ENCODE peak calls at places on chromosomes 1 and 21, in four cellular contexts. A, S, B and N are unnamed samples.

GRCh38 chr1:7535016-7535415 is 236.1 kb upstream of the VAMP3 start:
- DNase-seq in A (no peak), S (no peak), B (no peak), N (no peak)

GRCh38 chr1:15424981-15425380 is 13.3 kb upstream of the CTRC start:
- DNase-seq in A (no peak), S (no peak), B (no peak), N (no peak)

GRCh38 chr1:22529901-22530621 is 33.2 kb upstream of the EPHA8 start:
- DNase-seq in A (no peak), S (no peak), B (no peak), N (no peak)

GRCh38 chr1:226489718-226490440 is 58.7 kb upstream of the STUM start:
- DNase-seq in A (no peak), S (no peak), B (no peak), N (no peak)

GRCh38 chr21:38645282-38645681 is 147.0 kb upstream of the ERG start:
- DNase-seq in A (no peak), S (no peak), B (no peak), N (no peak)

GRCh38 chr1:32201011-32201855 is 838 bp downstream of the CCDC28B start:
- DNase-seq in A (no peak), S (no peak), B (peak; percentile 50), N (no peak)

GRCh38 chr1:18962121-18962721 is 5.7 kb upstream of the IFFO2 start:
- DNase-seq in A (no peak), S (no peak), B (no peak), N (no peak)

GRCh38 chr1:156241926-156242325 is at the start of gene BGLAP:
- DNase-seq in A (no peak), S (no peak), B (no peak), N (no peak)

GRCh38 chr1:13828454-13829151 is 128.6 kb downstream of the PRDM2 start:
- DNase-seq in A (peak; percentile 43), S (peak; percentile 23), B (no peak), N (peak; percentile 61)

GRCh38 chr1:30378991-30379581 is 344.3 kb downstream of the MATN1 start:
- DNase-seq in A (no peak), S (peak; percentile 18), B (no peak), N (no peak)

GRCh38 chr1:19208710-19209438 is 1.2 kb downstream of the UBR4 start:
- DNase-seq in A (no peak), S (no peak), B (no peak), N (no peak)

GRCh38 chr1:36966242-36966641 is 68.1 kb downstream of the GRIK3 start:
- DNase-seq in A (no peak), S (peak; percentile 5), B (no peak), N (peak; percentile 57)

GRCh38 chr1:229155472-229155871 is 115.4 kb upstream of the RAB4A start:
- DNase-seq in A (no peak), S (no peak), B (no peak), N (no peak)

GRCh38 chr1:86778510-86779218 is 74.3 kb downstream of the SH3GLB1 start:
- DNase-seq in A (no peak), S (no peak), B (no peak), N (no peak)

GRCh38 chr1:82143108-82143833 is 342.5 kb downstream of the ADGRL2 start:
- DNase-seq in A (no peak), S (no peak), B (no peak), N (no peak)

GRCh38 chr1:19209439-19209989 is 552 bp downstream of the UBR4 start:
- DNase-seq in A (no peak), S (peak; percentile 58), B (no peak), N (no peak)

DNA sequence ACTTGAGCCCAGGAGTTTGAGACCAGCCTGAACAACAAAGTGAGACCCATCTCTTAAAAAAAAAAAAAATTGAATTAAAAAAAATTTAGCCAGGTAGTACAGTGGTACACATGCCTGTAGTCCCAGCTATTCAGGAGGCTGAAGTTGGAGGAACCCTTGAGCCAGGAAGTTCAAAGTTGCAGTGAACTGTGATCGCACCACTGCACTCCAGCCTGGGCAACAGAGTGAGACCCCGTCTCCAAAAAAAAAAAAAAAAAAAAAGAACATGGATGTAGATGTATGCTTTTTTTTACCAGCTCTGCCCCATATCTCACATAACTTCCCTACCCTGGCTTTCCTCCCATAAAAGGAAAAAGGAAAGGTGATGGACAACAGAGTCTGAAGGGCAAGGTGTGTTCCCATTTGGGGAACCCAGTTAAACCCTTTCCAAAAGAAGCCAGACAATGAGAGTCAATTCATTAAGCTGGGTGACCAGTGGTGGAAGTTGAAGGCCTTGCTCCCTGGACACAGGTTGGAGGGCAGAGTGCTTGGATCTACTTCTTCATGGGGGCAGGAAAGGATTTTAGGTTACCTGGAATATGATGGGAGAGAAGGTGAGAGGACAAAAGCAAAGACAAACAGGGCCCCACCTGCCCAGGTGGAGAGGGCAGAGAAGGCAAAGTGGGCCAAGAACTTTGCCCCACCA is 2.9 kb downstream of the KRTCAP2 start:
- DNase-seq in A (no peak), S (no peak), B (no peak), N (no peak)
- TF ChIP-seq JUND in A (no peak), S (no peak), B (no peak), N (no peak)

GRCh38 chr21:26441081-26441610 is 131.9 kb downstream of the CYYR1 start:
- DNase-seq in A (no peak), S (no peak), B (no peak), N (no peak)
- TF ChIP-seq JUND in A (no peak), S (no peak), B (no peak), N (no peak)

GRCh38 chr1:74368335-74368734 is 133.1 kb downstream of the TNNI3K start:
- DNase-seq in A (no peak), S (no peak), B (no peak), N (no peak)
- TF ChIP-seq JUND in A (no peak), S (no peak), B (no peak), N (no peak)

GRCh38 chr21:42833859-42834729 is 45.2 kb downstream of the WDR4 start:
- DNase-seq in A (no peak), S (no peak), B (no peak), N (no peak)
- TF ChIP-seq JUND in A (no peak), S (no peak), B (no peak), N (no peak)

DNA sequence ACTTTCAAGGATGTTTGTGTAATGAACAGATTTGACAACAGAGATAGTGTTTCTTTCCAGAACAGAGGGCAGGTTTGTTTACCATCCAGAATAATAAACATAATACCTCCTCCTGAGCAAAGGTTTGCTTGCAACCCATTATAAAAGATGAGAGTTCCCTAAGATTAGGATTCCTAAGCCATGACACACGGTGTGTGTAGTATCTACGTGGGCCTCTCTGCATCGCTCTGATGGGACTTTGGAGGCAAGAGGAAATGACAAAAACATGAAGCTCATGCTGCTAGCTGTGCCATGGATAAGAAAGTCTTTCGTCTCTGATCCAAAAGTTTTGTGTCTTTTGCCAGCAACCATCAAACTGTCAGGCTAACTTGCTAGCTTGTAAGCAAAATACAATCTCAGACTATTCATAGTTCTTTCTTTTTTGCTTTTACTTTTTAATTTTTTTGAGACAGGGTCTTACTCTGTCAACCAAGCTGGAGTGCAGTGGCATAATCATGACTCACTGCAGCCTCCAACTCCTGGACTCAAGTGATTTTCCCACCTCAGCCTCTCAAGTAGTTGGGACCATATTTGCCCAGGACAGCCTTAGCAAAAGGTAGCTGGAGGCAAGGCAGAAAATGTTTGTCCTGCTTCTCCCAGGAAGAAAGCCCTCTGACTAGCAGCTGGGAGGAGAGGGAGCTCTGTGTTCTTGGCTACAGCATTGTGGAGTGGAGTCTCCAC is 81.1 kb downstream of the LHX4 start:
- DNase-seq in A (peak; percentile 22), S (no peak), B (no peak), N (peak; percentile 12)
- TF ChIP-seq JUND in A (no peak), S (no peak), B (no peak), N (no peak)

DNA sequence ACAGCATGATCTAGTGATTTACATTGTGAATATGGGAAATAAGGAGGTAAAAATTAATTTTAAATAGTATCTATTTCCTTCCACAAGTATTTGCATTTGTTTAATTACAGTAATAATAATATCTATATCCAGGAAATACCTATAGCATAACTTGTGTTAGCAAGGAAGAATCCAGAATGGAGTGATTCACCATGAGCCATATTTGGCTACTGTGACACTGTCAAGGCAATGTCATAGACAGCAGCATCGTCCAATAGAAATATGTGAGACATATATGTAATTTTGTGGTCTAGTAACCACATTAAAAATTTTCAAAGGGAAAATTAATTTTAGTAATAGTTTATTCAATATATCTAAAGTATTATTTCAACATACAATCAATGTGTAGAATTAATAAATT is 22.1 kb downstream of the CNST start:
- DNase-seq in A (no peak), S (no peak), B (no peak), N (no peak)
- TF ChIP-seq JUND in A (no peak), S (no peak), B (no peak), N (no peak)